ENCODE peak calls at places on chromosomes 16 and 17, in seven cellular contexts. H is NAMALWA, Z is colonic mucosa, P is neural crest cell, F is A549, A is K562, L is ELR. J is an unnamed sample.

GRCh38 chr17:67629963-67630320 is 87.8 kb upstream of the NOL11 start:
- DNase-seq in L (peak; percentile 74), F (no peak), H (peak; percentile 60), Z (no peak), P (no peak), A (no peak), J (no peak)

GRCh38 chr16:85205747-85206471 is 93.6 kb upstream of the CIBAR2 start:
- DNase-seq in F (no peak), L (peak; percentile 76), P (no peak), H (no peak), A (peak; percentile 58), Z (no peak), J (no peak)

GRCh38 chr16:69762843-69763556 is 868 bp downstream of the WWP2 start:
- DNase-seq in H (peak; percentile 66), P (no peak), A (no peak), F (no peak), L (peak; percentile 45), Z (peak; percentile 40), J (no peak)

GRCh38 chr17:46736100-46736499 is 82.4 kb downstream of the WNT3 start:
- DNase-seq in A (no peak), H (peak; percentile 70), L (no peak), P (no peak), F (no peak), Z (no peak), J (no peak)

GRCh38 chr17:37392024-37392590 is 14.5 kb downstream of the ACACA start:
- DNase-seq in L (peak; percentile 76), P (no peak), F (no peak), A (no peak), H (no peak), Z (no peak), J (no peak)

GRCh38 chr17:72576289-72576759 is 455.5 kb downstream of the SOX9 start:
- DNase-seq in L (no peak), F (no peak), H (no peak), P (peak; percentile 55), A (no peak), Z (no peak), J (no peak)

GRCh38 chr16:2820836-2821482 is 3.9 kb downstream of the PRSS21 start:
- DNase-seq in F (no peak), Z (no peak), L (no peak), H (no peak), P (no peak), A (no peak), J (no peak)

GRCh38 chr16:19524866-19525723 is 1.4 kb downstream of the CCP110 start:
- DNase-seq in F (no peak), H (peak; percentile 33), A (no peak), L (peak; percentile 28), Z (no peak), P (no peak), J (no peak)

GRCh38 chr16:77946834-77947233 is 75.5 kb upstream of the CLEC3A start:
- DNase-seq in P (no peak), Z (no peak), L (no peak), H (no peak), F (no peak), A (no peak), J (no peak)

GRCh38 chr17:65531508-65532431 is 29.7 kb downstream of the AXIN2 start:
- DNase-seq in P (peak; percentile 49), H (no peak), F (peak; percentile 46), Z (no peak), L (no peak), A (no peak), J (peak; percentile 44)

GRCh38 chr17:56681561-56682266 is 88.2 kb downstream of the NOG start:
- DNase-seq in H (peak; percentile 8), P (no peak), A (no peak), Z (no peak), F (no peak), L (peak; percentile 95), J (no peak)

GRCh38 chr17:66416207-66416940 is 114.0 kb downstream of the PRKCA start:
- DNase-seq in H (no peak), A (no peak), Z (no peak), F (no peak), L (no peak), P (no peak), J (no peak)

GRCh38 chr16:84520778-84521770 is 16.6 kb upstream of the MEAK7 start:
- DNase-seq in A (no peak), H (no peak), F (no peak), Z (no peak), L (no peak), P (no peak), J (no peak)

GRCh38 chr16:1983053-1983543 is 895 bp upstream of the GFER start:
- DNase-seq in F (no peak), L (no peak), Z (no peak), P (no peak), A (no peak), H (no peak), J (no peak)

GRCh38 chr17:5203178-5203907 is 11.7 kb upstream of the ZNF594 start:
- DNase-seq in A (no peak), Z (no peak), L (peak; percentile 65), F (no peak), P (no peak), H (no peak), J (no peak)

GRCh38 chr17:82787081-82787848 is 35.4 kb downstream of the TBCD start:
- DNase-seq in Z (no peak), A (no peak), L (no peak), F (no peak), H (no peak), P (no peak), J (no peak)

GRCh38 chr17:39671651-39672521 is 3.6 kb downstream of the PNMT start:
- DNase-seq in Z (peak; percentile 72), L (peak; percentile 51), P (peak; percentile 27), H (peak; percentile 45), A (peak; percentile 59), F (peak; percentile 82), J (peak; percentile 57)

GRCh38 chr17:45942284-45942683 is 47.9 kb downstream of the MAPT start:
- DNase-seq in H (no peak), Z (no peak), P (no peak), L (peak; percentile 16), A (no peak), F (no peak), J (peak; percentile 36)

GRCh38 chr17:57456622-57457021 is 200.3 kb downstream of the MSI2 start:
- DNase-seq in A (no peak), L (no peak), Z (no peak), P (no peak), H (no peak), F (no peak), J (no peak)

GRCh38 chr16:85428899-85429775 is 184.0 kb upstream of the GSE1 start:
- DNase-seq in L (no peak), F (no peak), P (no peak), A (no peak), Z (peak; percentile 17), H (no peak), J (no peak)

GRCh38 chr17:72466199-72466598 is 345.4 kb downstream of the SOX9 start:
- DNase-seq in L (peak; percentile 95), H (no peak), F (peak; percentile 87), Z (peak; percentile 63), A (no peak), P (no peak), J (peak; percentile 39)

GRCh38 chr16:3349175-3349574 is 6.5 kb upstream of the OR2C1 start:
- DNase-seq in A (no peak), Z (no peak), H (no peak), F (no peak), P (no peak), L (no peak), J (no peak)

GRCh38 chr17:49553676-49554335 is 21.9 kb upstream of the NXPH3 start:
- DNase-seq in Z (no peak), H (no peak), P (no peak), A (no peak), F (no peak), L (no peak), J (no peak)

GRCh38 chr16:19777061-19777460 is 59.0 kb downstream of the IQCK start:
- DNase-seq in A (no peak), Z (no peak), L (no peak), H (no peak), F (no peak), P (no peak), J (no peak)

GRCh38 chr16:57540906-57541753 is 1.3 kb upstream of the ADGRG5 start:
- DNase-seq in F (no peak), P (no peak), A (no peak), H (no peak), Z (peak; percentile 36), L (no peak), J (peak; percentile 25)

J was measured in stomach.